ENCODE peak calls at places on chromosomes 4 and X, in eight cellular contexts. G is pancreas, N is choroid plexus epithelial cell, Z is neural progenitor cell, V is fibroblast of lung, F is testis, H is hepatocyte, X is prostate gland. T is an unnamed sample.

GRCh38 chr4:110622841-110623709 is at the start of gene PITX2:
- DNase-seq in N (peak), G (peak), H (peak), Z (peak), F (peak), V (peak), X (peak), T (peak)

GRCh38 chrX:130118941-130119640 is 8.8 kb upstream of the ELF4 start:
- DNase-seq in N (peak), Z (no peak), H (no peak), G (no peak), V (peak), F (no peak), X (no peak), T (peak)

GRCh38 chr4:8024073-8024786 is 84.6 kb upstream of the AFAP1 start:
- DNase-seq in N (no peak), Z (no peak), G (no peak), F (no peak), H (no peak), V (no peak), X (no peak), T (no peak)

GRCh38 chrX:116726806-116727205 is 264.0 kb upstream of the CT83 start:
- DNase-seq in X (no peak), H (no peak), V (no peak), F (no peak), Z (no peak), N (no peak), G (no peak), T (no peak)

GRCh38 chr4:92520563-92520962 is 216.8 kb downstream of the GRID2 start:
- DNase-seq in Z (peak), X (no peak), N (no peak), H (no peak), G (no peak), V (no peak), F (no peak), T (no peak)

GRCh38 chrX:152725409-152725808 is 8.1 kb downstream of the CSAG1 start:
- DNase-seq in X (no peak), N (no peak), G (no peak), V (no peak), Z (no peak), F (no peak), H (no peak), T (no peak)

GRCh38 chrX:101163166-101163565 is 56.4 kb upstream of the DRP2 start:
- DNase-seq in Z (no peak), G (no peak), H (no peak), X (no peak), V (peak), N (no peak), F (no peak), T (no peak)

GRCh38 chr4:168551945-168552695 is 55.3 kb downstream of the PALLD start:
- DNase-seq in H (no peak), V (no peak), F (no peak), Z (peak), X (no peak), N (peak), G (no peak), T (no peak)

GRCh38 chr4:76562851-76563803 is 128.1 kb downstream of the SHROOM3 start:
- DNase-seq in V (peak), N (peak), Z (no peak), H (peak), F (no peak), X (peak), G (no peak), T (no peak)

GRCh38 chr4:152462715-152463114 is 73.2 kb downstream of the FBXW7 start:
- DNase-seq in F (no peak), N (peak), X (no peak), V (no peak), Z (no peak), H (no peak), G (no peak), T (peak)

GRCh38 chr4:69888336-69888735 is 28.4 kb upstream of the SULT1E1 start:
- DNase-seq in V (peak), F (no peak), Z (no peak), H (no peak), G (no peak), X (no peak), N (peak), T (peak)

GRCh38 chr4:86359944-86360478 is at the start of gene MAPK10:
- DNase-seq in X (peak), G (peak), V (peak), H (peak), Z (peak), F (peak), N (peak), T (peak)

GRCh38 chrX:77946571-77946970 is 22.9 kb downstream of the PGAM4 start:
- DNase-seq in H (no peak), G (no peak), X (no peak), N (no peak), F (no peak), V (no peak), Z (no peak), T (no peak)
- TF ChIP-seq CTCF in H (no peak), G (no peak), X (no peak), N (no peak), F (no peak), V (no peak), Z (no peak), T (no peak)

GRCh38 chrX:119273807-119274192 is 37.7 kb downstream of the PGRMC1 start:
- DNase-seq in F (peak), Z (no peak), X (no peak), N (no peak), H (no peak), G (no peak), V (no peak), T (no peak)
- H3K4me3 ChIP-seq in F (peak), Z (no peak), X (no peak), N (no peak), H (no peak), G (no peak), V (no peak), T (no peak)

DNA sequence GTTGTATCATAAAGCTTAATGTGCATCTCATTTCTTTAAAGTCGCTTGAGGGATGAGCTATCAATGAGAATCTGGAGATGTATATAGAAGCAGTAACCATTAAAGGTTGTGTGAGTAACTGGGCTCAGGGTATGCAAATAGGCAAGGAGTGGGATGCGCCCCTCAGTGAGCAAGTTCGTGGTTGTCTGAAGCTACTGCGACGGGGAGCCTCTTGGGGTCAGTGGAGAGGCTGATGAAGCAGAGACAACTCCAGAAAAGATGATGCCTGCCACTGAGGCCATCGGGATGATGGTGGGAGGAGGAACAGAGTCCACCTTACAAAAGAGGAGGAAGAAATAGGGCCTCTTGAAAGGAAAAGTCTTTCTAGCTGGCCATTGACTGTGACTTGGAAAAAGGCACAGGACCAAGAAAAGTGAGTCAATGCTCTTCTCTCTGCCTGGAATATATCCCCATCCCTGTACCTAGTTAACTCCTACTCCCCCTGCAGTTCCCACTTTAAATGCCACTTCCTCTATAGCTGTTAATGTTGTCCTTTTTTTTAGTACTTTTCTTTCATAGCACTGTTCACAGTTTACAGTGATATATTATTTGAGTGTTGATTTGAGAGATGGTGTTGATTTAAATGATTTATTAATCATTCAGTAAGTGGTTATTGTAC is 51.4 kb upstream of the LSM6 start:
- DNase-seq in Z (peak), H (no peak), V (no peak), F (no peak), N (no peak), X (no peak), G (no peak), T (no peak)
- TF ChIP-seq CTCF in Z (peak), H (no peak), V (no peak), F (no peak), N (no peak), X (no peak), G (no peak), T (no peak)

DNA sequence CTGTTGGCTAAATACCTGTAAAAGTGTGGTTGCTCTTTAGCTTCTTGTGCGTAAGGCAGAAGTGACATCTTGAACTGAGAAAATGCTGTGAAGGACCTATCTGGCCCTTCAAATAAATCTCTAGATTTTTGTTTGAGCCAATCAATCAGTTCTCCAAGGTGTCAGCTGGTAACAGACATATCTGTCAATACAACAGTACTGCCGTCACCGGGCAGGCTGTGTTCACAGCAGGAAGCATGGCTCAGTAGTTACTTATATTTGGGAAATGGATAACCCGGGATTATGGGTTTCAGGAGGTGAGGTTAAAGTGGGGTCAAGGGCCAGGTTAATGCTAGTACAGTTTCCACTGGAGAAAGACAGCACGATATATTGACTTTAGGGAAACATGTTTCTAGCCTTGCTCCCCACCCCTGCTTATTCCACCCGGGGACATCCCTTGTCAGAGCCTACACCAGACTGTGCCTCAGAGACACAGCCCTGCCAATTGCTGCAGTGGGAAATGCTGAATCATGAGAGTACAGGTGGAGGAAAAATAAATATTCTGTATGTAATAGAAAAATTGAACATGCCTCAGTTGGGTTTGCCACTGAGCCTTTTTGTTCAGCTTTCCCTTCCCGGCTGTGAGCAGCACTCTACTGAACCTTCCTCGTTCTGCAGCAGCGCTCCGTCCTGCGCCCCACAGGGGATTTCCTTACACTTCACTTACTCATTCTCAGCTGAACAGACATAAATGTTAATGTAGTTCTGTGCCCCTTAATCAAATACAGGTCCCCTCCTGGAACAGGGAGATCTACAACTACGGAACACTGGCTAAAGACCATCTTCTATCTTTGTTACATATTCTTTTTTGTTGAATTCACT is 121.1 kb downstream of the MGST2 start:
- DNase-seq in V (no peak), G (no peak), H (no peak), F (no peak), X (no peak), N (peak), Z (no peak), T (no peak)
- H3K4me3 ChIP-seq in V (no peak), G (no peak), H (no peak), F (no peak), X (no peak), N (no peak), Z (no peak), T (no peak)

GRCh38 chrX:94524867-94525266 is 850.9 kb downstream of the FAM133A start:
- DNase-seq in X (no peak), H (no peak), N (no peak), G (no peak), Z (no peak), V (no peak), F (peak), T (no peak)
- TF ChIP-seq CTCF in X (no peak), H (no peak), N (no peak), G (no peak), Z (peak), V (no peak), F (no peak), T (no peak)

GRCh38 chr4:41142946-41143720 is 71.2 kb downstream of the APBB2 start:
- DNase-seq in N (peak), V (peak), G (no peak), X (peak), H (peak), Z (no peak), F (peak), T (peak)
- H3K4me3 ChIP-seq in N (peak), V (peak), G (no peak), X (no peak), H (no peak), Z (no peak), F (no peak), T (no peak)

GRCh38 chrX:49184294-49185061 is 1.7 kb downstream of the PRICKLE3 start:
- DNase-seq in F (peak), N (peak), X (peak), H (peak), G (peak), V (peak), Z (peak), T (peak)

GRCh38 chrX:49187526-49187925 is 1.4 kb upstream of the PRICKLE3 start:
- DNase-seq in V (no peak), X (no peak), Z (peak), G (no peak), H (no peak), N (no peak), F (no peak), T (no peak)

GRCh38 chrX:49187028-49187394 is 838 bp upstream of the PRICKLE3 start:
- DNase-seq in G (no peak), H (no peak), F (no peak), V (no peak), Z (no peak), X (no peak), N (no peak), T (no peak)

GRCh38 chrX:49185062-49185394 is 1.1 kb downstream of the PRICKLE3 start:
- DNase-seq in F (no peak), V (no peak), X (no peak), N (no peak), Z (no peak), H (no peak), G (no peak), T (no peak)

GRCh38 chrX:49186125-49187027 is at the start of gene PRICKLE3:
- DNase-seq in G (peak), N (peak), V (peak), F (peak), Z (peak), H (peak), X (peak), T (peak)
- TF ChIP-seq CTCF in G (peak), N (no peak), V (peak), F (peak), Z (peak), H (peak), X (peak), T (peak)

GRCh38 chr4:129342820-129343219 is 246.9 kb downstream of the C4orf33 start:
- DNase-seq in G (no peak), Z (no peak), X (no peak), H (peak), F (no peak), N (peak), V (peak), T (peak)
- H3K4me3 ChIP-seq in G (no peak), Z (no peak), X (no peak), H (no peak), F (no peak), N (no peak), V (no peak), T (no peak)

GRCh38 chr4:87985097-87985886 is 9.8 kb downstream of the SPP1 start:
- DNase-seq in Z (peak), V (peak), G (peak), F (peak), X (no peak), N (peak), H (peak), T (peak)
- TF ChIP-seq CTCF in Z (peak), V (peak), G (peak), F (no peak), X (peak), N (peak), H (peak), T (peak)

T was measured in cardiac fibroblast.